ENCODE peak calls at places on chromosomes 7 and 10, in five cellular contexts. U is HL-60, F is fibroblast of villous mesenchyme, C is fibroblast of mammary gland, B is aorta. J is an unnamed sample.

GRCh38 chr10:33661580-33662269 is 327.3 kb upstream of the NRP1 start:
- DNase-seq in B (peak; percentile 93), U (peak; percentile 84), F (no peak), C (peak; percentile 60), J (no peak)

GRCh38 chr10:78199759-78200158 is 166.1 kb downstream of the RPS24 start:
- DNase-seq in C (no peak), F (no peak), B (no peak), U (no peak), J (no peak)

GRCh38 chr7:30276203-30276900 is 8.0 kb upstream of the ZNRF2 start:
- DNase-seq in U (no peak), C (peak; percentile 69), B (no peak), F (peak; percentile 63), J (peak; percentile 65)

GRCh38 chr7:142811154-142811737 is 40.5 kb downstream of the PRSS2 start:
- DNase-seq in U (peak; percentile 15), F (peak; percentile 65), B (no peak), C (peak; percentile 65), J (peak; percentile 85)

GRCh38 chr10:71603190-71603589 is 116.4 kb downstream of the C10orf105 start:
- DNase-seq in U (no peak), B (no peak), C (no peak), F (no peak), J (no peak)

GRCh38 chr7:135160098-135160857 is 10.2 kb downstream of the CYREN start:
- DNase-seq in B (no peak), C (peak; percentile 48), U (no peak), F (peak; percentile 81), J (peak; percentile 7)

GRCh38 chr10:124830445-124830844 is 28.8 kb downstream of the ABRAXAS2 start:
- DNase-seq in F (no peak), C (no peak), U (no peak), B (no peak), J (no peak)

GRCh38 chr7:3732395-3732794 is 431.3 kb downstream of the SDK1 start:
- DNase-seq in U (no peak), F (no peak), C (no peak), B (no peak), J (no peak)

GRCh38 chr7:75617634-75618234 is 121.0 kb downstream of the HIP1 start:
- DNase-seq in C (no peak), F (peak; percentile 91), B (peak; percentile 90), U (peak; percentile 100), J (peak; percentile 84)

GRCh38 chr7:102842284-102842683 is 70.5 kb upstream of the LRRC17 start:
- DNase-seq in B (no peak), F (no peak), C (peak; percentile 49), U (no peak), J (no peak)

GRCh38 chr7:143015926-143016490 is 10.9 kb downstream of the OR9A2 start:
- DNase-seq in F (no peak), C (peak; percentile 75), B (no peak), U (no peak), J (no peak)

GRCh38 chr10:120327671-120328070 is 129.4 kb upstream of the PLPP4 start:
- DNase-seq in C (no peak), B (no peak), F (no peak), U (no peak), J (no peak)

GRCh38 chr10:75451927-75452326 is 20.5 kb downstream of the LRMDA start:
- DNase-seq in C (no peak), U (no peak), B (no peak), F (no peak), J (no peak)

GRCh38 chr7:47371733-47372368 is 210.1 kb downstream of the TNS3 start:
- DNase-seq in B (peak; percentile 76), F (peak; percentile 60), U (no peak), C (peak; percentile 47), J (no peak)

GRCh38 chr7:151687523-151688235 is 168.0 kb upstream of the RHEB start:
- DNase-seq in U (no peak), F (peak; percentile 92), B (peak; percentile 88), C (peak; percentile 93), J (no peak)

GRCh38 chr10:91415816-91416215 is 5.7 kb downstream of the HECTD2 start:
- DNase-seq in C (peak; percentile 17), F (no peak), U (no peak), B (no peak), J (peak; percentile 57)

GRCh38 chr10:133151528-133151927 is 8.5 kb upstream of the KNDC1 start:
- DNase-seq in U (no peak), F (no peak), B (no peak), C (no peak), J (no peak)

GRCh38 chr7:2420216-2420933 is 17.0 kb downstream of the CHST12 start:
- DNase-seq in B (no peak), C (no peak), U (no peak), F (no peak), J (no peak)

GRCh38 chr7:65960351-65961074 is 21.5 kb downstream of the GUSB start:
- DNase-seq in U (no peak), C (no peak), B (no peak), F (no peak), J (no peak)

GRCh38 chr10:128863411-128863810 is 603.6 kb upstream of the MGMT start:
- DNase-seq in U (no peak), B (no peak), C (no peak), F (no peak), J (no peak)

GRCh38 chr7:3461923-3462322 is 160.9 kb downstream of the SDK1 start:
- DNase-seq in C (no peak), F (no peak), U (no peak), B (no peak), J (peak; percentile 93)

GRCh38 chr7:30562498-30562897 is 32.2 kb upstream of the GARS1 start:
- DNase-seq in U (no peak), F (peak; percentile 28), B (no peak), C (peak; percentile 47), J (no peak)

GRCh38 chr7:39085590-39086049 is 107.9 kb downstream of the POU6F2 start:
- DNase-seq in U (no peak), F (no peak), C (peak; percentile 1), B (no peak), J (no peak)

GRCh38 chr10:12389154-12389734 is 39.9 kb downstream of the CAMK1D start:
- DNase-seq in U (no peak), F (no peak), C (no peak), B (peak; percentile 66), J (no peak)

GRCh38 chr10:12384906-12385305 is 35.6 kb downstream of the CAMK1D start:
- DNase-seq in F (no peak), U (no peak), B (no peak), C (no peak), J (no peak)

GRCh38 chr10:12388671-12389070 is 39.3 kb downstream of the CAMK1D start:
- DNase-seq in U (no peak), C (no peak), F (no peak), B (no peak), J (no peak)

GRCh38 chr10:12390733-12391132 is 41.4 kb downstream of the CAMK1D start:
- DNase-seq in F (no peak), B (no peak), U (no peak), C (peak; percentile 25), J (no peak)

GRCh38 chr10:12387561-12388210 is 38.3 kb downstream of the CAMK1D start:
- DNase-seq in F (no peak), C (peak; percentile 25), B (no peak), U (no peak), J (no peak)
- H3K4me3 ChIP-seq in F (no peak overlapping the region), C (no peak overlapping the region), B (no peak overlapping the region), U (no peak overlapping the region), J (no peak overlapping the region)

GRCh38 chr7:137755438-137755837 is 91.3 kb downstream of the DGKI start:
- DNase-seq in U (peak; percentile 13), B (no peak), C (no peak), F (no peak), J (no peak)
- H3K4me3 ChIP-seq in U (no peak overlapping the region), B (no peak overlapping the region), C (no peak overlapping the region), F (no peak overlapping the region), J (no peak overlapping the region)

GRCh38 chr7:117250245-117250644 is 72.6 kb downstream of the WNT2 start:
- DNase-seq in U (no peak), B (no peak), F (no peak), C (no peak), J (no peak)
- H3K4me3 ChIP-seq in U (no peak overlapping the region), B (no peak overlapping the region), F (no peak overlapping the region), C (no peak overlapping the region), J (no peak overlapping the region)

GRCh38 chr7:155069992-155070827 is at the start of gene HTR5A:
- DNase-seq in C (peak; percentile 75), F (peak; percentile 87), B (peak; percentile 81), U (peak; percentile 60), J (peak; percentile 83)
- H3K4me3 ChIP-seq in C (no peak within 1 kb of the TSS), F (no peak within 1 kb of the TSS), B (no peak within 1 kb of the TSS), U (no peak within 1 kb of the TSS), J (no peak within 1 kb of the TSS)

GRCh38 chr10:74432841-74433594 is 282.0 kb downstream of the ADK start:
- DNase-seq in C (peak; percentile 27), B (no peak), F (peak; percentile 80), U (no peak), J (no peak)

GRCh38 chr10:74434577-74434976 is 283.6 kb downstream of the ADK start:
- DNase-seq in C (no peak), B (no peak), U (no peak), F (no peak), J (no peak)

GRCh38 chr10:74431816-74432215 is 280.8 kb downstream of the ADK start:
- DNase-seq in C (no peak), U (no peak), F (no peak), B (no peak), J (no peak)

GRCh38 chr10:74433993-74434392 is 283.0 kb downstream of the ADK start:
- DNase-seq in U (no peak), C (peak; percentile 8), B (no peak), F (no peak), J (no peak)

GRCh38 chr10:74433595-74433956 is 282.6 kb downstream of the ADK start:
- DNase-seq in F (no peak), C (no peak), B (no peak), U (no peak), J (no peak)
- H3K4me3 ChIP-seq in F (no peak overlapping the region), C (no peak overlapping the region), B (no peak overlapping the region), U (no peak overlapping the region), J (no peak overlapping the region)

GRCh38 chr7:155458317-155459132 is 596 bp downstream of the EN2 start:
- DNase-seq in F (no peak), B (no peak), U (no peak), C (no peak), J (no peak)

GRCh38 chr7:155461631-155462030 is 3.7 kb downstream of the EN2 start:
- DNase-seq in U (no peak), B (no peak), F (no peak), C (no peak), J (no peak)

GRCh38 chr7:155459133-155459866 is 1.4 kb downstream of the EN2 start:
- DNase-seq in B (no peak), U (no peak), F (no peak), C (no peak), J (no peak)

GRCh38 chr7:155460926-155461613 is 3.1 kb downstream of the EN2 start:
- DNase-seq in F (no peak), C (no peak), B (no peak), U (no peak), J (no peak)

DNA sequence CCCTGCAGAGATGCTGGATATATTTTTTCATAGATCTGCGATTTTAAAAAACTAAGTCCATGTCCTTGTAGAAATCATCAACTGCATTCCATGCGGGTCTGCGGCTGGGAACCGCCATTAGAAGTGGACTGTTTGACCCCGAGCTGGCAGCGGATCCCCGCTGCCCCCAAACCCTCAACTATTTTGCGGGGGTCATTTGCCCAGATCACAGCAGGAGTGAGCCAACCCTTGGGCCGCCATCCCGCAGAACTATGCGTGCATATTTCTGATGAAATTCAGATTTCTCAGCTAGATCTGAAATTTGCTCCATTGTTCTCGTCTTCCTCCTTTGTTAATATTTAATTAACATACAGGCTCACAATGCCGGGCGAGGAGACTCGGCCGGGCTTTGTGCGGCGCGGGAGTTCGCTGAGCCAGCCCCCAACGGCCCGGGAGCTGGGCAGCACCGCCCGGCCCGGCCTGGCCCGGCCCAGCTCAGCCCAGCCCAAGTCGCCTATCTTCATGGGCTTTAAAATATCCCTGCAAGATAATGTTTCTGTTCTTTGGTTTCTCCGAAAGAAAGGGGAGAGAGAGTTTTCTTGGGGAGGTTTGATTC is 2.0 kb downstream of the EN2 start:
- DNase-seq in B (no peak), C (no peak), F (no peak), U (no peak), J (no peak)
- H3K4me3 ChIP-seq in B (no peak overlapping the region), C (no peak overlapping the region), F (no peak overlapping the region), U (no peak overlapping the region), J (no peak overlapping the region)

J was measured in Jurkat, Clone E6-1.